ENCODE peak calls at places on chromosomes 7 and 10, in five cellular contexts. K is A549, D is amniotic epithelial cell, Z is LoVo, S is Ammon's horn. W is an unnamed sample.

GRCh38 chr10:4198216-4198615 is 413.2 kb upstream of the KLF6 start:
- DNase-seq in Z (no peak), D (no peak), K (no peak), S (no peak), W (no peak)

GRCh38 chr7:135957627-135958026 is 19.5 kb downstream of the MTPN start:
- DNase-seq in Z (no peak), K (no peak), S (no peak), D (no peak), W (no peak)

GRCh38 chr10:24303522-24304310 is 94.8 kb downstream of the KIAA1217 start:
- DNase-seq in D (peak), Z (no peak), S (no peak), K (no peak), W (no peak)

GRCh38 chr10:84296071-84296981 is 32.1 kb upstream of the CCSER2 start:
- DNase-seq in K (no peak), Z (no peak), S (no peak), D (peak), W (no peak)

GRCh38 chr7:5694221-5694754 is 87.2 kb downstream of the RNF216 start:
- DNase-seq in D (peak), S (no peak), K (no peak), Z (no peak), W (peak)

GRCh38 chr7:37377231-37377630 is 71.4 kb downstream of the ELMO1 start:
- DNase-seq in Z (no peak), D (no peak), S (no peak), K (no peak), W (no peak)

GRCh38 chr7:132685301-132685700 is 109.0 kb upstream of the PLXNA4 start:
- DNase-seq in Z (no peak), S (no peak), K (no peak), D (no peak), W (no peak)

GRCh38 chr10:133474833-133475734 is 21.3 kb downstream of the SCART1 start:
- DNase-seq in D (no peak), K (no peak), S (no peak), Z (no peak), W (no peak)

GRCh38 chr10:88693392-88694020 is 12.5 kb upstream of the LIPK start:
- DNase-seq in Z (no peak), S (peak), D (no peak), K (no peak), W (no peak)

W was measured in RCC 7860.